ENCODE peak calls at places on chromosomes 11 and 22, in six cellular contexts. A is T-helper 1 cell; Z is IMR-90; W is astrocyte of the spinal cord; N is effector memory CD8-positive, alpha-beta T cell; X is stimulated activated CD8-positive, alpha-beta memory T cell treated with anti-CD3 and anti-CD28 coated beads, Interleukin-4, amount 100 ng/mL, for 4 hours. D is an unnamed sample.
A peak's percentile ranks its signal among the peaks of the same experiment; 100 is the strongest.

GRCh38 chr11:105447936-105448702 is 161.8 kb upstream of the GRIA4 start:
- DNase-seq in Z (no peak), A (no peak), W (no peak), N (no peak), X (no peak), D (no peak)

GRCh38 chr22:20435436-20436308 is 2.0 kb downstream of the SCARF2 start:
- DNase-seq in N (no peak), W (no peak), A (no peak), X (no peak), Z (no peak), D (no peak)

GRCh38 chr11:87290304-87290922 is 252.7 kb downstream of the TMEM135 start:
- DNase-seq in X (no peak), N (no peak), W (peak; percentile 67), Z (peak; percentile 64), A (no peak), D (peak; percentile 79)

GRCh38 chr22:45785458-45785857 is 113.8 kb downstream of the ATXN10 start:
- DNase-seq in W (no peak), N (no peak), A (no peak), X (no peak), Z (peak; percentile 44), D (no peak)

GRCh38 chr11:114111369-114112042 is 52.0 kb downstream of the ZBTB16 start:
- DNase-seq in W (peak; percentile 93), A (no peak), N (no peak), X (no peak), Z (no peak), D (peak; percentile 84)

GRCh38 chr11:90493379-90493778 is 270.5 kb upstream of the CHORDC1 start:
- DNase-seq in Z (no peak), A (no peak), W (no peak), X (no peak), N (no peak), D (no peak)

GRCh38 chr11:67303132-67303988 is at the start of gene SSH3:
- DNase-seq in A (peak; percentile 43), N (no peak), Z (peak; percentile 34), W (peak; percentile 54), X (no peak), D (peak; percentile 67)

GRCh38 chr11:124538019-124538418 is 5.4 kb downstream of the OR8B12 start:
- DNase-seq in W (peak; percentile 88), X (no peak), Z (peak; percentile 58), N (no peak), A (no peak), D (peak; percentile 89)

GRCh38 chr11:19907839-19908238 is 195.2 kb downstream of the NAV2 start:
- DNase-seq in Z (no peak), X (no peak), N (no peak), W (no peak), A (no peak), D (no peak)

GRCh38 chr11:122113836-122114235 is 2.2 kb downstream of the BLID start:
- DNase-seq in X (no peak), W (no peak), N (no peak), A (no peak), Z (peak; percentile 49), D (peak; percentile 53)

GRCh38 chr22:30393885-30394284 is 2.9 kb upstream of the SEC14L2 start:
- DNase-seq in W (no peak), N (no peak), X (no peak), Z (no peak), A (no peak), D (no peak)

D was measured in cardiac fibroblast.